ENCODE peak calls at places on chromosome 7, in five cellular contexts. One of them, this sample, is unnamed.

GRCh38 chr7:51187941-51188340 is 128.7 kb downstream of the COBL start:
- DNase-seq in fibroblast of pulmonary artery: no peak
- DNase-seq in gastrocnemius medialis: peak
- DNase-seq in MM.1S: no peak
- DNase-seq in K562: no peak
- DNase-seq in this sample: no peak

GRCh38 chr7:150858236-150859197 is 6.2 kb downstream of the AOC1 start:
- DNase-seq in gastrocnemius medialis: no peak
- DNase-seq in K562: no peak
- DNase-seq in fibroblast of pulmonary artery: no peak
- DNase-seq in MM.1S: no peak
- DNase-seq in this sample: no peak

GRCh38 chr7:113809591-113809990 is 109.2 kb downstream of the PPP1R3A start:
- DNase-seq in gastrocnemius medialis: no peak
- DNase-seq in MM.1S: no peak
- DNase-seq in K562: no peak
- DNase-seq in fibroblast of pulmonary artery: peak
- DNase-seq in this sample: no peak

GRCh38 chr7:6392712-6393666 is 54.8 kb downstream of the DAGLB start:
- DNase-seq in MM.1S: no peak
- DNase-seq in fibroblast of pulmonary artery: peak
- DNase-seq in K562: peak
- DNase-seq in gastrocnemius medialis: peak
- DNase-seq in this sample: peak

GRCh38 chr7:132292803-132293202 is 283.5 kb downstream of the PLXNA4 start:
- DNase-seq in gastrocnemius medialis: no peak
- DNase-seq in MM.1S: no peak
- DNase-seq in fibroblast of pulmonary artery: peak
- DNase-seq in K562: no peak
- DNase-seq in this sample: no peak

GRCh38 chr7:98420966-98421612 is 20.2 kb upstream of the BAIAP2L1 start:
- DNase-seq in MM.1S: peak
- DNase-seq in fibroblast of pulmonary artery: peak
- DNase-seq in K562: peak
- DNase-seq in gastrocnemius medialis: no peak
- DNase-seq in this sample: no peak

GRCh38 chr7:30379131-30379530 is 94.7 kb downstream of the ZNRF2 start:
- DNase-seq in K562: no peak
- DNase-seq in fibroblast of pulmonary artery: no peak
- DNase-seq in gastrocnemius medialis: no peak
- DNase-seq in MM.1S: no peak
- DNase-seq in this sample: peak

GRCh38 chr7:11009631-11010030 is 36.0 kb downstream of the PHF14 start:
- DNase-seq in MM.1S: no peak
- DNase-seq in fibroblast of pulmonary artery: peak
- DNase-seq in K562: no peak
- DNase-seq in gastrocnemius medialis: no peak
- DNase-seq in this sample: peak

GRCh38 chr7:77691892-77692491 is 4.3 kb upstream of the RSBN1L start:
- DNase-seq in gastrocnemius medialis: no peak
- DNase-seq in K562: no peak
- DNase-seq in MM.1S: no peak
- DNase-seq in fibroblast of pulmonary artery: no peak
- DNase-seq in this sample: no peak

GRCh38 chr7:25260862-25261454 is 32.7 kb upstream of the NPVF start:
- DNase-seq in fibroblast of pulmonary artery: peak
- DNase-seq in K562: no peak
- DNase-seq in gastrocnemius medialis: no peak
- DNase-seq in MM.1S: peak
- DNase-seq in this sample: peak

GRCh38 chr7:120334475-120334874 is 61.5 kb downstream of the KCND2 start:
- DNase-seq in gastrocnemius medialis: no peak
- DNase-seq in MM.1S: no peak
- DNase-seq in K562: no peak
- DNase-seq in fibroblast of pulmonary artery: no peak
- DNase-seq in this sample: no peak

GRCh38 chr7:21507627-21508343 is 35.1 kb upstream of the DNAH11 start:
- DNase-seq in gastrocnemius medialis: no peak
- DNase-seq in fibroblast of pulmonary artery: peak
- DNase-seq in MM.1S: peak
- DNase-seq in K562: peak
- DNase-seq in this sample: peak

GRCh38 chr7:83475403-83475802 is 173.5 kb downstream of the SEMA3E start:
- DNase-seq in MM.1S: no peak
- DNase-seq in gastrocnemius medialis: no peak
- DNase-seq in fibroblast of pulmonary artery: no peak
- DNase-seq in K562: no peak
- DNase-seq in this sample: no peak

GRCh38 chr7:37419496-37419895 is 29.2 kb downstream of the ELMO1 start:
- DNase-seq in fibroblast of pulmonary artery: no peak
- DNase-seq in K562: no peak
- DNase-seq in gastrocnemius medialis: no peak
- DNase-seq in MM.1S: no peak
- DNase-seq in this sample: no peak

GRCh38 chr7:73683056-73683915 is at the start of the genes BUD23 and DNAJC30:
- DNase-seq in fibroblast of pulmonary artery: peak
- DNase-seq in K562: peak
- DNase-seq in gastrocnemius medialis: peak
- DNase-seq in MM.1S: peak
- DNase-seq in this sample: peak

GRCh38 chr7:37952240-37952639 is 31.8 kb downstream of the EPDR1 start:
- DNase-seq in MM.1S: no peak
- DNase-seq in K562: no peak
- DNase-seq in fibroblast of pulmonary artery: no peak
- DNase-seq in gastrocnemius medialis: no peak
- DNase-seq in this sample: no peak

GRCh38 chr7:101153969-101154692 is at the start of gene AP1S1:
- DNase-seq in fibroblast of pulmonary artery: peak
- DNase-seq in K562: peak
- DNase-seq in MM.1S: peak
- DNase-seq in gastrocnemius medialis: peak
- DNase-seq in this sample: peak

GRCh38 chr7:99012722-99013121 is 131.2 kb downstream of the SMURF1 start:
- DNase-seq in gastrocnemius medialis: no peak
- DNase-seq in K562: no peak
- DNase-seq in MM.1S: no peak
- DNase-seq in fibroblast of pulmonary artery: no peak
- DNase-seq in this sample: no peak

GRCh38 chr7:28768577-28769147 is 189.5 kb downstream of the TRIL start:
- DNase-seq in gastrocnemius medialis: no peak
- DNase-seq in MM.1S: no peak
- DNase-seq in K562: no peak
- DNase-seq in fibroblast of pulmonary artery: peak
- DNase-seq in this sample: peak

GRCh38 chr7:20140278-20141058 is 76.7 kb downstream of the MACC1 start:
- DNase-seq in fibroblast of pulmonary artery: no peak
- DNase-seq in K562: no peak
- DNase-seq in gastrocnemius medialis: no peak
- DNase-seq in MM.1S: no peak
- DNase-seq in this sample: no peak

GRCh38 chr7:20133803-20134202 is 83.4 kb downstream of the MACC1 start:
- DNase-seq in fibroblast of pulmonary artery: no peak
- DNase-seq in K562: no peak
- DNase-seq in gastrocnemius medialis: no peak
- DNase-seq in MM.1S: no peak
- DNase-seq in this sample: no peak

GRCh38 chr7:20131776-20132175 is 85.4 kb downstream of the MACC1 start:
- DNase-seq in fibroblast of pulmonary artery: no peak
- DNase-seq in MM.1S: no peak
- DNase-seq in gastrocnemius medialis: no peak
- DNase-seq in K562: no peak
- DNase-seq in this sample: no peak

GRCh38 chr7:20132596-20132995 is 84.6 kb downstream of the MACC1 start:
- DNase-seq in gastrocnemius medialis: no peak
- DNase-seq in K562: no peak
- DNase-seq in MM.1S: peak
- DNase-seq in fibroblast of pulmonary artery: no peak
- DNase-seq in this sample: no peak

GRCh38 chr7:20136647-20137046 is 80.5 kb downstream of the MACC1 start:
- DNase-seq in gastrocnemius medialis: no peak
- DNase-seq in MM.1S: no peak
- DNase-seq in K562: no peak
- DNase-seq in fibroblast of pulmonary artery: no peak
- DNase-seq in this sample: no peak
- H3K4me3 ChIP-seq in gastrocnemius medialis: no peak
- H3K4me3 ChIP-seq in MM.1S: no peak
- H3K4me3 ChIP-seq in K562: no peak
- H3K4me3 ChIP-seq in fibroblast of pulmonary artery: no peak
- H3K4me3 ChIP-seq in this sample: no peak

DNA sequence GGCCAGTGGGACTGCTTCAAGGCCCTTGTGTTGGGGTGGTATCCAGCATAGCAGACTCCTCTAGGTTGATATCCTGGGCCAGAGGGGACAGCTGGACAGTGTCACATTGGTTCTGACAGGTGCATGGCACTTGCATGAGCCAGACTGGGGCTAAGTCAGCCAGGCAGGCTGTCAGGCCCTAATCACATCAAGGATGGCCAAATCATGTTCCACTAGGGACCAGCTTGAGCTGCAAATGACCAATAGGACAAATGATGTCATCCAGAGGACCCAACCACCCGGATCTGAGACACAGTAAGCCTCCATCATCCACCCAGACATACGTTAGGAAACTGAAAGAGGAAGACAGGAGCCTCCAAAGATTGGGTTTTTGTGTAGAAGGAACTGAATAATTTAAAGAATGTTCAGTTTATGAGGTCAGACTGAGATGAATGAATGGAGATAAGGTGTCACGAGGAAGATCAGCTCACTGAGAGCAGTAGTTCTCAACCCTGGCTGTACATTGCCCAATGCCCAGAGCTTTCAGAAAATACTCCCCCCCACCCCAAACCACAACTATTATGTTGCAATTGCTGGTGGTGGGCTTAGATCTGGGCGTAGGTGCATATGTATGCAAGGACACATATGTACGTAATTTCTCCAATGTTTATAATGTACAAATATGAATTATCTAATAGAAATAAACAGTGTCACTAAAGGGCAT is 75.2 kb upstream of the INHBA start:
- DNase-seq in fibroblast of pulmonary artery: peak
- DNase-seq in K562: no peak
- DNase-seq in gastrocnemius medialis: no peak
- DNase-seq in MM.1S: no peak
- DNase-seq in this sample: peak
- TF ChIP-seq CTCF in fibroblast of pulmonary artery: no peak
- TF ChIP-seq CTCF in K562: no peak
- TF ChIP-seq CTCF in gastrocnemius medialis: no peak
- TF ChIP-seq CTCF in MM.1S: no peak
- TF ChIP-seq CTCF in this sample: no peak

DNA sequence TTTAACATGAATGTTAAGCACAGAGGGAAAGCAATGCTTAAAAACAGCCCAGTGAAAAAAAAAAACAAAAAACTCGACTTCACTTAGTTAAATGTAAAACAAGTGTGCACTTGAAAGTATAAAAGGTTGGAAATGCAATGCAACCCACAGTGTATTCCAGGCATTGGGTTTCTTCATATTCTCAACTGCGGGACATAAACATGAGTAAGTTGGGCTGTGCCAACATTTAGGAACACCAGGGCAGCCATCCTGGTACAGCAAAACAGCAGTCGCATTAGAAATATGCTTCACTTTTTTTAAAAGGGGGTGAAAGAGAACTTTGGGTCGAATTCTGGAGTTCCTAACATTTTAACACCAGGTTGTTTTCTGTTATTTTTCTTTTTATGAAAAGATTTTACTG is 937 bp downstream of the STEAP1 start:
- DNase-seq in gastrocnemius medialis: no peak
- DNase-seq in fibroblast of pulmonary artery: peak
- DNase-seq in K562: no peak
- DNase-seq in MM.1S: no peak
- DNase-seq in this sample: peak
- H3K4me3 ChIP-seq in gastrocnemius medialis: no peak
- H3K4me3 ChIP-seq in fibroblast of pulmonary artery: peak
- H3K4me3 ChIP-seq in K562: no peak
- H3K4me3 ChIP-seq in MM.1S: no peak
- H3K4me3 ChIP-seq in this sample: peak

GRCh38 chr7:158865977-158866376 is 9.6 kb downstream of the DYNC2I1 start:
- DNase-seq in fibroblast of pulmonary artery: no peak
- DNase-seq in MM.1S: no peak
- DNase-seq in K562: no peak
- DNase-seq in gastrocnemius medialis: no peak
- DNase-seq in this sample: no peak

GRCh38 chr7:158864507-158864820 is 8.1 kb downstream of the DYNC2I1 start:
- DNase-seq in K562: no peak
- DNase-seq in fibroblast of pulmonary artery: no peak
- DNase-seq in MM.1S: no peak
- DNase-seq in gastrocnemius medialis: no peak
- DNase-seq in this sample: no peak

GRCh38 chr7:158865462-158865922 is 9.1 kb downstream of the DYNC2I1 start:
- DNase-seq in fibroblast of pulmonary artery: no peak
- DNase-seq in K562: no peak
- DNase-seq in MM.1S: no peak
- DNase-seq in gastrocnemius medialis: no peak
- DNase-seq in this sample: no peak

GRCh38 chr7:158863611-158864506 is 7.5 kb downstream of the DYNC2I1 start:
- DNase-seq in K562: peak
- DNase-seq in fibroblast of pulmonary artery: peak
- DNase-seq in MM.1S: no peak
- DNase-seq in gastrocnemius medialis: peak
- DNase-seq in this sample: peak

GRCh38 chr7:158864833-158865232 is 8.5 kb downstream of the DYNC2I1 start:
- DNase-seq in fibroblast of pulmonary artery: no peak
- DNase-seq in gastrocnemius medialis: no peak
- DNase-seq in K562: no peak
- DNase-seq in MM.1S: no peak
- DNase-seq in this sample: no peak
- TF ChIP-seq CTCF in fibroblast of pulmonary artery: no peak
- TF ChIP-seq CTCF in gastrocnemius medialis: no peak
- TF ChIP-seq CTCF in K562: no peak
- TF ChIP-seq CTCF in MM.1S: no peak
- TF ChIP-seq CTCF in this sample: no peak

DNA sequence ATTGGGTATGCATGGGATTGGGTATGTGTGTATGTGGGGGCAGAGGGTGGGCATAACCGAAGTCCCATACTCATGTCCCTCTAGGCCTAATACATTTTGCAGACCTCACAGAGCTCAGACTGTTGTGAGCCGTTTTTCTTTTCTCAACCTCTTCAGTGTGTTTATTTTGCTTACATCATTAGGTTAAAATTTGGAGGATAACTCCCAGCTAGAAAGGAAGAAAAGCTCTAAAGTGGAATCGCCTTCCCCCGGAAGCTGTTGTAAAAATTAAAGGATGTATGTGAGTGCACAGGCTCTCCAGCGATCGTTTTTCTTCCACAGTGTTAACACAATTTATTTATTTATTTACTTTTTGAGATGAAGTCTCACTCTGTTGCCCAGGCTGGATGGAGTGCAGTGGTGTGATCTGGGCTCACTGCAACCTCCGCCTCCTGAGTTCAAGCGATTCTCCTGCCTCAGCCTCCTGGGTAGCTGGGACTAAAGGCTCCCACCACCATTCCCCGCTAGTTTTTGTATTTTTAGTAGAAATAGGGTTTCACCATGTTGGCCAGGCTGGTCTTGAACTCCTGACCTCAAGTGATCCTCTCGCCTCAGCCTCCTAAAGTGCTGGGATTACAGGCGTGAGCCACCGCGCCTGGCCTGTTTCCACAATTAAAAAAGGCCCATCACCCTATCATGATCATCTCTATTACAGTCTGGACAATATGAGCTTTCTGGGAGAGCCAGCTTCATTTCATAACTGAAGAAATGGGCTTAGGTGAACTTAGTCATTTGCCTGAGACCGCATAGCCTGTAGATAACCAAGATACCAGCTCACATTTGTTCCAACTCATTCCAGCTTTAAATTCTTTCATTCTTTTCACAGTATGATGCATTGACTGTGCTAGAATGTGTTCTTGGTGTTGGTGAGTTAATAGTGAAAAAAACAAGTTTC is 1.7 kb upstream of the H2AZ2 start:
- DNase-seq in fibroblast of pulmonary artery: peak
- DNase-seq in MM.1S: no peak
- DNase-seq in gastrocnemius medialis: no peak
- DNase-seq in K562: no peak
- DNase-seq in this sample: peak
- H3K4me3 ChIP-seq in fibroblast of pulmonary artery: no peak
- H3K4me3 ChIP-seq in MM.1S: peak
- H3K4me3 ChIP-seq in gastrocnemius medialis: no peak
- H3K4me3 ChIP-seq in K562: peak
- H3K4me3 ChIP-seq in this sample: no peak

This sample was measured in fibroblast of the aortic adventitia.